ENCODE peak calls at places on chromosome 15, in five cellular contexts. M, S, B, O and P are unnamed samples.

GRCh38 chr15:67901922-67902321 is 62.1 kb upstream of the RNU6-1 start:
- DNase-seq in M (no peak), S (no peak), B (no peak), O (no peak), P (no peak)

GRCh38 chr15:64180235-64180824 is 17.5 kb upstream of the PPIB start:
- DNase-seq in S (no peak), O (no peak), B (no peak), M (no peak), P (no peak)

GRCh38 chr15:66756220-66756769 is 54.3 kb downstream of the SMAD6 start:
- DNase-seq in O (no peak), S (no peak), M (no peak), B (no peak), P (no peak)

GRCh38 chr15:83659011-83659811 is 5.3 kb downstream of the ADAMTSL3 start:
- DNase-seq in S (peak; percentile 22), B (no peak), M (no peak), O (no peak), P (no peak)

GRCh38 chr15:41332788-41333527 is at the start of gene NUSAP1:
- DNase-seq in B (peak; percentile 70), S (no peak), M (peak; percentile 42), O (no peak), P (peak; percentile 78)

GRCh38 chr15:51672100-51672731 is 9.1 kb upstream of the SCG3 start:
- DNase-seq in S (no peak), O (no peak), B (no peak), M (no peak), P (peak; percentile 70)

GRCh38 chr15:31932581-31932980 is 97.7 kb upstream of the CHRNA7 start:
- DNase-seq in B (no peak), S (no peak), O (no peak), M (no peak), P (no peak)

GRCh38 chr15:74291101-74292071 is 55.3 kb downstream of the CCDC33 start:
- DNase-seq in O (peak; percentile 70), B (peak; percentile 88), S (peak; percentile 58), M (peak; percentile 56), P (peak; percentile 96)

GRCh38 chr15:77470227-77470626 is 49.5 kb downstream of the HMG20A start:
- DNase-seq in S (no peak), O (no peak), B (no peak), M (no peak), P (no peak)

GRCh38 chr15:63502843-63503738 is 1.3 kb upstream of the USP3 start:
- DNase-seq in O (peak; percentile 97), S (peak; percentile 81), M (peak; percentile 88), B (peak; percentile 91), P (peak; percentile 99)

GRCh38 chr15:76160426-76161152 is 100.8 kb downstream of the TMEM266 start:
- DNase-seq in S (no peak), M (no peak), O (no peak), B (no peak), P (no peak)

GRCh38 chr15:75054172-75054897 is 30.9 kb downstream of the PPCDC start:
- DNase-seq in S (no peak), M (no peak), B (no peak), O (no peak), P (no peak)

GRCh38 chr15:51883436-51883835 is 54.0 kb downstream of the TMOD3 start:
- DNase-seq in M (no peak), S (no peak), O (no peak), B (no peak), P (no peak)

GRCh38 chr15:68279779-68280745 is 2.5 kb downstream of the FEM1B start:
- DNase-seq in S (no peak), B (no peak), O (no peak), M (no peak), P (no peak)

GRCh38 chr15:66844041-66844746 is 142.2 kb downstream of the SMAD6 start:
- DNase-seq in S (no peak), O (no peak), B (no peak), M (no peak), P (no peak)

GRCh38 chr15:41773332-41773728 is 954 bp upstream of the MAPKBP1 start:
- DNase-seq in M (no peak), S (no peak), B (no peak), O (no peak), P (peak; percentile 36)

GRCh38 chr15:68524753-68525584 is 53.8 kb upstream of the CORO2B start:
- DNase-seq in M (no peak), S (no peak), B (no peak), O (no peak), P (no peak)

GRCh38 chr15:76134537-76134936 is 74.8 kb downstream of the TMEM266 start:
- DNase-seq in S (no peak), M (no peak), B (no peak), O (no peak), P (no peak)

GRCh38 chr15:49860101-49860500 is 239.3 kb downstream of the DTWD1 start:
- DNase-seq in O (no peak), S (no peak), M (no peak), B (no peak), P (no peak)

GRCh38 chr15:29675791-29676301 is 146.4 kb downstream of the TJP1 start:
- DNase-seq in S (no peak), O (no peak), M (no peak), B (no peak), P (no peak)

GRCh38 chr15:90031231-90031791 is 30.2 kb downstream of the ZNF710 start:
- DNase-seq in O (no peak), S (no peak), M (no peak), B (peak; percentile 26), P (peak; percentile 99)

GRCh38 chr15:72196409-72197044 is 1.1 kb downstream of the GRAMD2A start:
- DNase-seq in B (no peak), M (peak; percentile 62), S (no peak), O (no peak), P (no peak)

GRCh38 chr15:80996247-80996646 is 4.5 kb upstream of the TLNRD1 start:
- DNase-seq in M (no peak), O (no peak), S (no peak), B (no peak), P (peak; percentile 67)

GRCh38 chr15:99842071-99842470 is 108.8 kb upstream of the LYSMD4 start:
- DNase-seq in O (no peak), S (no peak), M (no peak), B (no peak), P (no peak)

DNA sequence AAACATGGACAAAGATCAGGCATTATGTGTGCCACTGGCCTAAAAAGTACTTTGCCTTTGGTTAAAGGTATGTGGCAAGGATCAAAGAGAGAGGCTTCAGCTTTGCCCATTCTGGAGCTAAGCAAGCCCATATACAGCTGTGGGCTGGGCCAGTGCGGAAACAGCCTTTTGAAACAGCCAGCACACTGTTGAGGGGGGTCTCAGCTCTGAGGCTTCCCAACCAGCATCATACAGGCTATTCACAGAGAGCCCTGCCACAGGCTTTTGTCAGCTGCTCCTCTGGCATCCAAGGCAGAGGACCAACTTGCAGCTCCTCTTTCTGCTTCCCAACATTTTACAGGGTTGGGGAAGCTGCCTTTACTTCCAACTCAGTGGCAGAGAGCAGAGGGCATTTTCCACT is 63.2 kb upstream of the FOXB1 start:
- DNase-seq in M (no peak), B (no peak), O (no peak), S (no peak), P (no peak)
- TF ChIP-seq POLR2A in M (no peak), B (no peak), O (no peak), S (no peak), P (no peak)

GRCh38 chr15:84734794-84735479 is 13.5 kb upstream of the ZNF592 start:
- DNase-seq in S (no peak), M (peak; percentile 88), B (no peak), O (peak; percentile 68), P (peak; percentile 96)
- TF ChIP-seq POLR2A in S (no peak), M (peak; percentile 35), B (no peak), O (no peak), P (peak; percentile 37)

GRCh38 chr15:35724626-35725025 is 178.7 kb upstream of the DPH6 start:
- DNase-seq in O (no peak), S (no peak), M (no peak), B (no peak), P (no peak)
- TF ChIP-seq POLR2A in O (no peak), S (no peak), M (no peak), B (no peak), P (no peak)

DNA sequence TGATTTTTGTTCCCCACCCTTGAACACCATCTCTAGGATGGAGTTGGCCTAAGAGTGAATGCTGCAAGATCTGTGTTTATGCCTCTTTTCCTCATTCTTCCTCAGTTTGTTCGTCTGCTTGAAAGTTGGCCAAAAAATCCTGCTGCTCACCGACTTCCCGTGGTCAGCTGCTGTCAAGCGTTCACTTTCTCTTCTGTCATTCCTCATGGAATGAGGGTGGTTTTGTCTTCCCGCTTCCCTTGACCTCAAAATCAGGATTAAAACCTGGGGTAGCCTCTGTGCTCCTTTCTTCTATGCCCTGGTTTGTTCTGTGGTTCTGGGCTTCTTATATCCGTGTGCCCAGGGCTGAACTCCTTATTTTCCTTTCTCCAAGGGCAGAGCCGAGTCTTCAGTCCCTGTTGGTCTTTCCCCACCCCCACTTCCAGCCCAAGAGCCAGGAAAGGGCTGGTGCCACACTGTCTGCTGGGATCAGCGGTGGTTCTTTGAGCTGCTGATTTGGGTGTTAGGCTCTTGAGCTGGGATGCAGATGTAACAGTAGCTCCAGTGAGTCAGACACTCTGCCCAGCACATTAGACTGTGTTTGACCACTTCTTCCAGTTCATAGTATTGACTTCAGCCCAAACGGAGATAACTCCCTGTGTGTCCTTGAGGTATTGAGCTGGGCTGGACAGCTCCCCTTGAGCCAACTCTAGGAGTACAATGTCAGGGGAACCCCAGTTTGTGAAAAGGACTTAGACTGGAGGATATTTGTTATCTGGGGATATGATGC is 2.3 kb downstream of the SERF2 start:
- DNase-seq in O (peak; percentile 26), B (no peak), M (no peak), S (no peak), P (no peak)
- TF ChIP-seq POLR2A in O (no peak), B (no peak), M (no peak), S (no peak), P (no peak)